ENCODE peak calls at places on chromosomes 16 and 17, in ten cellular contexts. One of them, this sample, is unnamed.
A peak's percentile ranks its signal among the peaks of the same experiment; 100 is the strongest.

GRCh38 chr16:78375055-78375679 is 275.7 kb downstream of the WWOX start:
- DNase-seq in heart left ventricle: no peak
- DNase-seq in breast epithelium: no peak
- DNase-seq in endothelial cell of umbilical vein: no peak
- DNase-seq in prostate gland: no peak
- DNase-seq in IMR-90: no peak
- DNase-seq in A549: no peak
- DNase-seq in lower leg skin: no peak
- DNase-seq in ovary: no peak
- DNase-seq in H54: no peak
- DNase-seq in this sample: no peak

GRCh38 chr17:7888184-7888920 is at the start of gene CHD3:
- DNase-seq in breast epithelium: peak; percentile 82
- DNase-seq in A549: no peak
- DNase-seq in ovary: no peak
- DNase-seq in lower leg skin: peak; percentile 73
- DNase-seq in endothelial cell of umbilical vein: no peak
- DNase-seq in H54: no peak
- DNase-seq in IMR-90: peak; percentile 21
- DNase-seq in prostate gland: peak; percentile 87
- DNase-seq in heart left ventricle: no peak
- DNase-seq in this sample: peak; percentile 61

GRCh38 chr17:37818689-37819088 is 73.8 kb upstream of the HNF1B start:
- DNase-seq in H54: no peak
- DNase-seq in prostate gland: peak; percentile 54
- DNase-seq in A549: no peak
- DNase-seq in lower leg skin: peak; percentile 38
- DNase-seq in breast epithelium: no peak
- DNase-seq in endothelial cell of umbilical vein: no peak
- DNase-seq in IMR-90: peak; percentile 89
- DNase-seq in ovary: no peak
- DNase-seq in heart left ventricle: no peak
- DNase-seq in this sample: peak; percentile 73

GRCh38 chr17:63516910-63517824 is 6.0 kb upstream of the KCNH6 start:
- DNase-seq in endothelial cell of umbilical vein: no peak
- DNase-seq in breast epithelium: no peak
- DNase-seq in lower leg skin: no peak
- DNase-seq in prostate gland: no peak
- DNase-seq in H54: peak; percentile 93
- DNase-seq in ovary: no peak
- DNase-seq in A549: peak; percentile 55
- DNase-seq in heart left ventricle: no peak
- DNase-seq in IMR-90: peak; percentile 86
- DNase-seq in this sample: no peak

GRCh38 chr17:55587608-55588139 is 76.4 kb upstream of the SMIM36 start:
- DNase-seq in prostate gland: no peak
- DNase-seq in breast epithelium: no peak
- DNase-seq in lower leg skin: peak; percentile 52
- DNase-seq in ovary: peak; percentile 46
- DNase-seq in H54: no peak
- DNase-seq in A549: no peak
- DNase-seq in endothelial cell of umbilical vein: no peak
- DNase-seq in heart left ventricle: peak; percentile 49
- DNase-seq in IMR-90: peak; percentile 65
- DNase-seq in this sample: no peak

GRCh38 chr16:49924078-49924477 is 68.2 kb upstream of the ZNF423 start:
- DNase-seq in H54: peak; percentile 32
- DNase-seq in endothelial cell of umbilical vein: no peak
- DNase-seq in IMR-90: no peak
- DNase-seq in ovary: no peak
- DNase-seq in lower leg skin: no peak
- DNase-seq in heart left ventricle: no peak
- DNase-seq in A549: peak; percentile 53
- DNase-seq in breast epithelium: no peak
- DNase-seq in prostate gland: no peak
- DNase-seq in this sample: no peak

GRCh38 chr16:70576431-70577255 is 53.0 kb downstream of the SF3B3 start:
- DNase-seq in heart left ventricle: no peak
- DNase-seq in breast epithelium: no peak
- DNase-seq in A549: no peak
- DNase-seq in IMR-90: peak; percentile 86
- DNase-seq in prostate gland: no peak
- DNase-seq in ovary: no peak
- DNase-seq in H54: peak; percentile 55
- DNase-seq in lower leg skin: no peak
- DNase-seq in endothelial cell of umbilical vein: peak; percentile 85
- DNase-seq in this sample: no peak

GRCh38 chr17:10789694-10790271 is 14.1 kb downstream of the TMEM238L start:
- DNase-seq in heart left ventricle: no peak
- DNase-seq in H54: no peak
- DNase-seq in prostate gland: no peak
- DNase-seq in breast epithelium: no peak
- DNase-seq in A549: no peak
- DNase-seq in IMR-90: no peak
- DNase-seq in lower leg skin: no peak
- DNase-seq in endothelial cell of umbilical vein: no peak
- DNase-seq in ovary: no peak
- DNase-seq in this sample: no peak

GRCh38 chr16:12416136-12416787 is 387.4 kb downstream of the CPPED1 start:
- DNase-seq in heart left ventricle: no peak
- DNase-seq in prostate gland: no peak
- DNase-seq in ovary: no peak
- DNase-seq in A549: no peak
- DNase-seq in H54: no peak
- DNase-seq in lower leg skin: no peak
- DNase-seq in breast epithelium: no peak
- DNase-seq in endothelial cell of umbilical vein: no peak
- DNase-seq in IMR-90: no peak
- DNase-seq in this sample: no peak

GRCh38 chr17:65556014-65556909 is 5.2 kb downstream of the AXIN2 start:
- DNase-seq in A549: peak; percentile 69
- DNase-seq in heart left ventricle: peak; percentile 69
- DNase-seq in ovary: peak; percentile 85
- DNase-seq in IMR-90: peak; percentile 50
- DNase-seq in breast epithelium: peak; percentile 58
- DNase-seq in endothelial cell of umbilical vein: peak; percentile 21
- DNase-seq in H54: peak; percentile 88
- DNase-seq in prostate gland: peak; percentile 79
- DNase-seq in lower leg skin: peak; percentile 75
- DNase-seq in this sample: peak; percentile 89

GRCh38 chr16:12062343-12063003 is 85.9 kb downstream of the SNX29 start:
- DNase-seq in H54: peak; percentile 83
- DNase-seq in endothelial cell of umbilical vein: peak; percentile 48
- DNase-seq in ovary: no peak
- DNase-seq in heart left ventricle: peak; percentile 61
- DNase-seq in IMR-90: peak; percentile 72
- DNase-seq in breast epithelium: peak; percentile 57
- DNase-seq in lower leg skin: peak; percentile 95
- DNase-seq in prostate gland: no peak
- DNase-seq in A549: no peak
- DNase-seq in this sample: peak; percentile 54

GRCh38 chr17:7982666-7983065 is 19.7 kb upstream of the GUCY2D start:
- DNase-seq in prostate gland: no peak
- DNase-seq in endothelial cell of umbilical vein: peak; percentile 33
- DNase-seq in heart left ventricle: no peak
- DNase-seq in lower leg skin: no peak
- DNase-seq in IMR-90: peak; percentile 14
- DNase-seq in ovary: no peak
- DNase-seq in breast epithelium: no peak
- DNase-seq in A549: no peak
- DNase-seq in H54: no peak
- DNase-seq in this sample: no peak

GRCh38 chr16:679808-680624 is at the start of gene STUB1:
- DNase-seq in lower leg skin: peak; percentile 83
- DNase-seq in endothelial cell of umbilical vein: peak; percentile 90
- DNase-seq in breast epithelium: peak; percentile 76
- DNase-seq in prostate gland: peak; percentile 84
- DNase-seq in heart left ventricle: peak; percentile 92
- DNase-seq in ovary: peak; percentile 94
- DNase-seq in IMR-90: peak; percentile 80
- DNase-seq in H54: peak; percentile 83
- DNase-seq in A549: no peak
- DNase-seq in this sample: peak; percentile 89

GRCh38 chr17:61314368-61315078 is 85.1 kb upstream of the TBX2 start:
- DNase-seq in H54: no peak
- DNase-seq in breast epithelium: peak; percentile 73
- DNase-seq in A549: no peak
- DNase-seq in IMR-90: peak; percentile 60
- DNase-seq in prostate gland: peak; percentile 68
- DNase-seq in ovary: peak; percentile 61
- DNase-seq in endothelial cell of umbilical vein: no peak
- DNase-seq in lower leg skin: peak; percentile 42
- DNase-seq in heart left ventricle: peak; percentile 62
- DNase-seq in this sample: peak; percentile 58

GRCh38 chr17:7886227-7887037 is 2.2 kb upstream of the CHD3 start:
- DNase-seq in heart left ventricle: no peak
- DNase-seq in ovary: peak; percentile 63
- DNase-seq in lower leg skin: no peak
- DNase-seq in endothelial cell of umbilical vein: peak; percentile 38
- DNase-seq in IMR-90: peak; percentile 7
- DNase-seq in A549: peak; percentile 69
- DNase-seq in H54: peak; percentile 45
- DNase-seq in prostate gland: peak; percentile 68
- DNase-seq in breast epithelium: peak; percentile 36
- DNase-seq in this sample: peak; percentile 54

GRCh38 chr16:84603115-84603816 is 14.6 kb downstream of the COTL1 start:
- DNase-seq in IMR-90: peak; percentile 99
- DNase-seq in A549: peak; percentile 84
- DNase-seq in prostate gland: no peak
- DNase-seq in heart left ventricle: peak; percentile 57
- DNase-seq in endothelial cell of umbilical vein: peak; percentile 91
- DNase-seq in ovary: peak; percentile 60
- DNase-seq in breast epithelium: no peak
- DNase-seq in lower leg skin: peak; percentile 79
- DNase-seq in H54: peak; percentile 77
- DNase-seq in this sample: peak; percentile 72

GRCh38 chr16:87707097-87707496 is 58.7 kb downstream of the KLHDC4 start:
- DNase-seq in heart left ventricle: no peak
- DNase-seq in breast epithelium: no peak
- DNase-seq in endothelial cell of umbilical vein: no peak
- DNase-seq in A549: no peak
- DNase-seq in ovary: no peak
- DNase-seq in IMR-90: no peak
- DNase-seq in lower leg skin: no peak
- DNase-seq in H54: no peak
- DNase-seq in prostate gland: no peak
- DNase-seq in this sample: no peak

GRCh38 chr17:81246343-81246670 is 7.2 kb downstream of the NDUFAF8 start:
- DNase-seq in A549: no peak
- DNase-seq in heart left ventricle: no peak
- DNase-seq in ovary: no peak
- DNase-seq in lower leg skin: no peak
- DNase-seq in endothelial cell of umbilical vein: no peak
- DNase-seq in IMR-90: no peak
- DNase-seq in breast epithelium: no peak
- DNase-seq in prostate gland: no peak
- DNase-seq in H54: no peak
- DNase-seq in this sample: no peak
- TF ChIP-seq POLR2A in A549: no peak
- TF ChIP-seq POLR2A in heart left ventricle: no peak
- TF ChIP-seq POLR2A in ovary: no peak
- TF ChIP-seq POLR2A in lower leg skin: no peak
- TF ChIP-seq POLR2A in endothelial cell of umbilical vein: no peak
- TF ChIP-seq POLR2A in IMR-90: no peak
- TF ChIP-seq POLR2A in breast epithelium: no peak
- TF ChIP-seq POLR2A in prostate gland: no peak
- TF ChIP-seq POLR2A in H54: no peak
- TF ChIP-seq POLR2A in this sample: no peak

GRCh38 chr16:67238278-67238575 is 9.1 kb downstream of the FHOD1 start:
- DNase-seq in A549: no peak
- DNase-seq in prostate gland: no peak
- DNase-seq in heart left ventricle: no peak
- DNase-seq in H54: no peak
- DNase-seq in lower leg skin: no peak
- DNase-seq in breast epithelium: no peak
- DNase-seq in IMR-90: no peak
- DNase-seq in endothelial cell of umbilical vein: no peak
- DNase-seq in ovary: no peak
- DNase-seq in this sample: no peak

GRCh38 chr16:67236551-67237395 is 9.8 kb downstream of the TMEM208 start:
- DNase-seq in breast epithelium: no peak
- DNase-seq in endothelial cell of umbilical vein: peak; percentile 60
- DNase-seq in prostate gland: no peak
- DNase-seq in heart left ventricle: no peak
- DNase-seq in lower leg skin: no peak
- DNase-seq in ovary: no peak
- DNase-seq in A549: peak; percentile 75
- DNase-seq in IMR-90: peak; percentile 31
- DNase-seq in H54: peak; percentile 68
- DNase-seq in this sample: no peak

GRCh38 chr16:67234180-67234597 is 7.3 kb downstream of the TMEM208 start:
- DNase-seq in IMR-90: no peak
- DNase-seq in H54: no peak
- DNase-seq in endothelial cell of umbilical vein: no peak
- DNase-seq in prostate gland: no peak
- DNase-seq in lower leg skin: no peak
- DNase-seq in breast epithelium: no peak
- DNase-seq in ovary: no peak
- DNase-seq in A549: no peak
- DNase-seq in heart left ventricle: no peak
- DNase-seq in this sample: no peak

GRCh38 chr16:67237396-67238277 is 9.6 kb downstream of the FHOD1 start:
- DNase-seq in H54: no peak
- DNase-seq in prostate gland: no peak
- DNase-seq in heart left ventricle: no peak
- DNase-seq in endothelial cell of umbilical vein: no peak
- DNase-seq in lower leg skin: no peak
- DNase-seq in ovary: no peak
- DNase-seq in A549: no peak
- DNase-seq in breast epithelium: no peak
- DNase-seq in IMR-90: no peak
- DNase-seq in this sample: no peak

GRCh38 chr16:67235816-67236547 is 9.1 kb downstream of the TMEM208 start:
- DNase-seq in lower leg skin: no peak
- DNase-seq in A549: no peak
- DNase-seq in endothelial cell of umbilical vein: no peak
- DNase-seq in IMR-90: no peak
- DNase-seq in ovary: no peak
- DNase-seq in heart left ventricle: no peak
- DNase-seq in prostate gland: no peak
- DNase-seq in breast epithelium: no peak
- DNase-seq in H54: no peak
- DNase-seq in this sample: no peak
- TF ChIP-seq POLR2A in lower leg skin: no peak
- TF ChIP-seq POLR2A in A549: no peak
- TF ChIP-seq POLR2A in endothelial cell of umbilical vein: no peak
- TF ChIP-seq POLR2A in IMR-90: no peak
- TF ChIP-seq POLR2A in ovary: no peak
- TF ChIP-seq POLR2A in heart left ventricle: no peak
- TF ChIP-seq POLR2A in prostate gland: no peak
- TF ChIP-seq POLR2A in breast epithelium: no peak
- TF ChIP-seq POLR2A in H54: no peak
- TF ChIP-seq POLR2A in this sample: no peak

GRCh38 chr17:27623578-27623977 is 7.4 kb upstream of the LGALS9 start:
- DNase-seq in IMR-90: no peak
- DNase-seq in prostate gland: no peak
- DNase-seq in A549: no peak
- DNase-seq in lower leg skin: no peak
- DNase-seq in endothelial cell of umbilical vein: no peak
- DNase-seq in breast epithelium: no peak
- DNase-seq in H54: no peak
- DNase-seq in ovary: no peak
- DNase-seq in heart left ventricle: peak; percentile 33
- DNase-seq in this sample: no peak
- TF ChIP-seq POLR2A in IMR-90: no peak
- TF ChIP-seq POLR2A in prostate gland: no peak
- TF ChIP-seq POLR2A in A549: no peak
- TF ChIP-seq POLR2A in lower leg skin: no peak
- TF ChIP-seq POLR2A in endothelial cell of umbilical vein: no peak
- TF ChIP-seq POLR2A in breast epithelium: no peak
- TF ChIP-seq POLR2A in H54: no peak
- TF ChIP-seq POLR2A in ovary: no peak
- TF ChIP-seq POLR2A in heart left ventricle: no peak
- TF ChIP-seq POLR2A in this sample: no peak

GRCh38 chr17:45715787-45716186 is 68.3 kb upstream of the CRHR1 start:
- DNase-seq in H54: no peak
- DNase-seq in lower leg skin: no peak
- DNase-seq in endothelial cell of umbilical vein: no peak
- DNase-seq in ovary: no peak
- DNase-seq in IMR-90: no peak
- DNase-seq in A549: no peak
- DNase-seq in prostate gland: no peak
- DNase-seq in breast epithelium: no peak
- DNase-seq in heart left ventricle: no peak
- DNase-seq in this sample: no peak
- TF ChIP-seq POLR2A in H54: no peak
- TF ChIP-seq POLR2A in lower leg skin: no peak
- TF ChIP-seq POLR2A in endothelial cell of umbilical vein: no peak
- TF ChIP-seq POLR2A in ovary: no peak
- TF ChIP-seq POLR2A in IMR-90: no peak
- TF ChIP-seq POLR2A in A549: no peak
- TF ChIP-seq POLR2A in prostate gland: no peak
- TF ChIP-seq POLR2A in breast epithelium: no peak
- TF ChIP-seq POLR2A in heart left ventricle: no peak
- TF ChIP-seq POLR2A in this sample: no peak

This sample was measured in stomach.